ENCODE peak calls at places on chromosomes 12 and 14, in ten cellular contexts. B, T, J, G, P, U, M, I, C and E are unnamed samples. For H3K36me3, the result is how much of the 10 kb centered on the place peaks cover.

GRCh38 chr14:88614218-88614907 is 51.5 kb downstream of the ZC3H14 start:
- DNase-seq in J (no peak), C (peak), T (no peak), B (no peak), U (no peak), I (no peak), M (no peak), P (no peak), G (no peak), E (no peak)

GRCh38 chr14:49865431-49865859 is 12.9 kb upstream of the NEMF start:
- DNase-seq in I (peak), T (peak), U (peak), G (peak), P (peak), J (peak), B (peak), C (peak), M (peak), E (peak)

GRCh38 chr12:59600174-59600573 is 4.3 kb downstream of the SLC16A7 start:
- DNase-seq in G (no peak), B (no peak), I (no peak), P (no peak), C (no peak), U (no peak), J (no peak), T (no peak), M (no peak), E (no peak)

GRCh38 chr14:52073251-52073650 is 4.4 kb upstream of the NID2 start:
- DNase-seq in C (no peak), I (no peak), P (no peak), U (no peak), B (no peak), M (no peak), T (no peak), G (no peak), J (no peak), E (no peak)

GRCh38 chr12:88182431-88182830 is 40.3 kb downstream of the TMTC3 start:
- DNase-seq in T (no peak), I (no peak), G (no peak), U (no peak), M (no peak), B (no peak), J (no peak), C (peak), P (no peak), E (no peak)

GRCh38 chr14:22646570-22647254 is 2.6 kb upstream of the OR6J1 start:
- DNase-seq in U (no peak), G (no peak), P (no peak), J (no peak), C (peak), M (no peak), B (no peak), I (no peak), T (no peak), E (no peak)

GRCh38 chr12:54418441-54419087 is 502 bp downstream of the ITGA5 start:
- DNase-seq in G (no peak), P (peak), U (no peak), B (no peak), I (peak), M (no peak), T (peak), J (no peak), C (no peak), E (no peak)

GRCh38 chr14:91154851-91155625 is 41.2 kb downstream of the DGLUCY start:
- DNase-seq in J (peak), U (peak), C (peak), G (no peak), B (no peak), I (no peak), T (no peak), M (no peak), P (no peak), E (no peak)

GRCh38 chr12:131250028-131250950 is 296.6 kb downstream of the ADGRD1 start:
- DNase-seq in U (no peak), C (no peak), M (no peak), G (no peak), B (no peak), P (no peak), I (no peak), T (no peak), J (no peak), E (peak)

GRCh38 chr12:58067610-58068387 is 126.4 kb downstream of the ATP23 start:
- DNase-seq in B (no peak), J (no peak), G (no peak), T (no peak), I (no peak), P (no peak), U (no peak), C (peak), M (no peak), E (no peak)

GRCh38 chr14:37615582-37616289 is 20.3 kb downstream of the TTC6 start:
- DNase-seq in T (no peak), P (no peak), I (no peak), J (no peak), G (no peak), B (no peak), M (no peak), U (no peak), C (peak), E (no peak)

GRCh38 chr12:115618105-115618504 is 659.4 kb downstream of the MED13L start:
- DNase-seq in B (no peak), J (no peak), M (no peak), U (no peak), P (no peak), C (no peak), G (no peak), T (no peak), I (no peak), E (no peak)

GRCh38 chr12:51388066-51388799 is 3.0 kb downstream of the GALNT6 start:
- DNase-seq in J (no peak), P (peak), C (peak), T (peak), G (no peak), U (peak), I (no peak), B (no peak), M (no peak), E (no peak)

GRCh38 chr14:90042587-90043252 is 19.1 kb upstream of the KCNK13 start:
- DNase-seq in B (no peak), G (no peak), J (no peak), M (no peak), U (no peak), T (no peak), C (no peak), P (no peak), I (no peak), E (no peak)

GRCh38 chr14:36513451-36514277 is 6.4 kb downstream of the NKX2-1 start:
- DNase-seq in G (no peak), J (no peak), B (no peak), P (peak), M (no peak), I (no peak), U (no peak), C (no peak), T (peak), E (no peak)

GRCh38 chr14:54108481-54109471 is 152.2 kb upstream of the BMP4 start:
- DNase-seq in P (no peak), J (no peak), I (no peak), M (no peak), G (no peak), T (no peak), B (no peak), U (no peak), C (peak), E (no peak)

GRCh38 chr14:50985816-50986396 is 41.6 kb upstream of the PYGL start:
- DNase-seq in B (no peak), U (no peak), P (peak), I (no peak), T (peak), G (no peak), M (no peak), C (no peak), J (no peak), E (no peak)

GRCh38 chr12:122872815-122873361 is 23.0 kb downstream of the VPS37B start:
- DNase-seq in T (no peak), B (no peak), P (no peak), G (no peak), J (no peak), C (no peak), I (no peak), M (no peak), U (no peak), E (peak)

GRCh38 chr14:27845902-27846301 is 920.7 kb upstream of the FOXG1 start:
- DNase-seq in T (no peak), J (no peak), G (no peak), U (no peak), P (no peak), I (no peak), C (no peak), M (no peak), B (no peak), E (peak)

GRCh38 chr14:76446486-76446885 is 70.5 kb downstream of the ESRRB start:
- DNase-seq in G (no peak), I (no peak), U (no peak), T (no peak), P (no peak), M (no peak), C (no peak), B (no peak), J (no peak), E (no peak)

GRCh38 chr14:99529899-99530298 is 48.7 kb downstream of the CCNK start:
- DNase-seq in G (no peak), T (no peak), P (no peak), B (no peak), I (no peak), J (no peak), C (no peak), M (no peak), U (no peak), E (no peak)

GRCh38 chr12:107103097-107103496 is 9.7 kb upstream of the CRY1 start:
- DNase-seq in U (no peak), I (no peak), T (no peak), G (peak), J (no peak), M (no peak), C (no peak), P (no peak), B (no peak), E (no peak)

GRCh38 chr12:47356129-47356622 is 276.4 kb upstream of the AMIGO2 start:
- DNase-seq in B (no peak), M (no peak), P (no peak), T (no peak), J (no peak), G (no peak), U (no peak), I (no peak), C (no peak), E (no peak)

GRCh38 chr12:76690916-76691700 is 72.8 kb upstream of the ZDHHC17 start:
- DNase-seq in P (no peak), B (no peak), C (no peak), I (no peak), U (no peak), M (no peak), G (no peak), T (no peak), J (no peak), E (no peak)

GRCh38 chr14:55867726-55868125 is 250.5 kb upstream of the PELI2 start:
- DNase-seq in B (no peak), I (no peak), T (no peak), J (no peak), M (no peak), U (no peak), G (no peak), P (no peak), C (no peak), E (no peak)

DNA sequence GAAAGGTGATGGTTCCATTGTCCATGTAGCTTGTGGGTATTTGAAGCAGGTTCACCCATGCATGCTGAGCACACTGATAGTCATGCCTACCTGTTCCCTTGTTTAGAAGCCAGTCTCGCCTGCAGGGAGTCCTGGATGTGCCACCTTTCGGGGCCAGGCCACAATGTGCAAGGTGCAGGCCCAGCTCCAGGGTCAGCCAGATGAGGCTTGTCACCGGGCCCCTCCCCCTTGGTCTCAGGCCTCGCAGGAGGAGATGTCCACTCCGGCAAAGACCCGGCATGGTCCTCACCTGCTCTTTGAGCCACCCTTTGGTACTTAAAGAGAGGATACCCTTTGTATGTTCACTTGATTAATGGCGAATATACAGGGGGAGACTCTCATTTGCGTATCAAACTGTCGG is 140.4 kb upstream of the RTL1 start:
- DNase-seq in M (no peak), U (no peak), J (no peak), T (no peak), B (no peak), C (no peak), G (no peak), P (no peak), I (no peak), E (no peak)
- H3K36me3 ChIP-seq in M (under half), U (under half), J (under half), T (under half), B (under half), C (under half), G (under half), P (under half), I (under half), E (under half)

GRCh38 chr12:28159688-28160087 is 30.6 kb upstream of the CCDC91 start:
- DNase-seq in M (no peak), G (no peak), T (no peak), P (no peak), J (no peak), C (no peak), B (no peak), I (no peak), U (no peak), E (no peak)
- H3K4me3 ChIP-seq in M (no peak), G (no peak), T (no peak), P (no peak), J (no peak), C (no peak), B (no peak), I (no peak), U (no peak), E (no peak)

GRCh38 chr12:98354520-98354919 is 160.9 kb upstream of the TMPO start:
- DNase-seq in I (no peak), G (no peak), P (no peak), B (no peak), U (no peak), T (no peak), C (no peak), M (no peak), J (no peak), E (no peak)

GRCh38 chr12:98352835-98353234 is 162.6 kb upstream of the TMPO start:
- DNase-seq in J (no peak), T (no peak), P (no peak), C (no peak), U (no peak), I (no peak), M (no peak), G (no peak), B (no peak), E (no peak)

GRCh38 chr12:98355933-98356332 is 159.5 kb upstream of the TMPO start:
- DNase-seq in P (no peak), C (no peak), G (no peak), I (no peak), T (no peak), M (no peak), U (no peak), B (no peak), J (no peak), E (no peak)

GRCh38 chr12:98355322-98355721 is 160.1 kb upstream of the TMPO start:
- DNase-seq in B (no peak), U (no peak), P (no peak), G (no peak), T (no peak), C (peak), I (no peak), M (no peak), J (no peak), E (no peak)

DNA sequence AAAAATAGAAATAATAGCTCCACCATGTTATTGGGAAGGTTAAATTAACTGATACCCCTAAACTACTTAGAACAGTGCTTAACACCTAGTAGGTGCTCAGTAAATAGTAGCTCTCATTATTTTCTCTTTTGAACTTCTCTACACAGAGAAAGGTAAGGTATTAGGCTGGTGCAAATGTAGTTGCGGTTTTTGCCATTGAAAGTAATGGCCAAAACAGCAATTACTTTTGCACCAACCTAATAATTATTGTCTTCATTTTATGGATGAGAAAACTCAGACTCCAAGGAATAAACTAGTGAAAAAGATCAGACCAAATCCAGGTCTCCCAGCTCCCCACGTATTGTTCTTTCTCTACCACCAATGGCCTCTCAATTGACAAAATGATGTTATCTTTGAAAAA is 157.2 kb upstream of the TMPO start:
- DNase-seq in T (no peak), M (no peak), G (no peak), B (no peak), C (no peak), J (no peak), U (no peak), P (no peak), I (no peak), E (no peak)
- H3K36me3 ChIP-seq in T (under half), M (under half), G (under half), B (under half), C (under half), J (under half), U (under half), P (under half), I (under half), E (under half)

GRCh38 chr14:64542839-64543207 is 2.3 kb downstream of the HSPA2 start:
- DNase-seq in P (no peak), I (no peak), J (no peak), U (no peak), G (no peak), T (no peak), M (no peak), B (no peak), C (no peak), E (no peak)
- H3K4me3 ChIP-seq in P (peak), I (peak), J (no peak), U (no peak), G (peak), T (peak), M (no peak), B (peak), C (no peak), E (peak)

DNA sequence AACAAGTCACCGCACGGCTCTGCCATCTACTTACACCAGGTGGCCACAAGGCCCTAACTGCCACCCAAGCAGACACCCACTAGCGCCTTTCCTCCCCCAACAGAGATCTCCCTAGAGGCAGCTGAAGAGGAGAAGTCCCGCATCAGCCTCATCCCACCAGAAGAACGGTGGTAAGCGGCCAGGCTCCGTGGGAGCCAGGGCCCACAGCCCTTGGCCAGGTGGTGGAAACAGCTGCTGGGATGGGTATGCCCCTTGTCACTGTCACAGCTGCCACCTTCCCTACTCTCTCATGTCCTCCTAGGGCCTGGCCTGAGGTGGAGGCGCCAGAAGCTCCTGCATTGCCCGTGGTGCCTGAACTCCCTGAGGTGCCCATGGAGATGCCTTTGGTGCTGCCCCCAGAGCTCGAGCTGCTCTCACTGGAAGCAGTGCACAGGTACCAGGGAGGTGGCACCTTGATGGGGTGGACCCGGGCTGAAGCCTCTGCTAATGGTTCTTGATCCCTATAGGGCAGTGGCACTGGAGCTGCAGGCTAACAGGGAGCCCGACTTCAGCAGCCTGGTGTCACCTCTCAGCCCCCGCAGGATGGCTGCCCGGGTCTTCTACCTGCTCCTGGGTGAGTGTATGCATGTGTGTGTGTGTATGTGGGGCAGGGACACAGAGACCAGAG is 7.5 kb downstream of the REC8 start:
- DNase-seq in T (no peak), I (no peak), J (no peak), P (no peak), C (no peak), M (no peak), U (no peak), B (no peak), G (no peak), E (peak)
- H3K36me3 ChIP-seq in T (under half), I (under half), J (under half), P (under half), C (under half), M (half or more), U (under half), B (under half), G (half or more), E (half or more)